ENCODE peak calls at places on chromosome 4, in four cellular contexts. One of them, this sample, is unnamed.

GRCh38 chr4:53586121-53586816 is 5.0 kb downstream of the LNX1 start:
- DNase-seq in tibial nerve: no peak
- DNase-seq in IMR-90: peak; percentile 99
- DNase-seq in adrenal gland: no peak
- DNase-seq in this sample: no peak

GRCh38 chr4:186472948-186473347 is 82.4 kb downstream of the MTNR1A start:
- DNase-seq in tibial nerve: no peak
- DNase-seq in IMR-90: peak; percentile 56
- DNase-seq in adrenal gland: no peak
- DNase-seq in this sample: peak; percentile 7

GRCh38 chr4:173124209-173124865 is 44.3 kb upstream of the GALNT7 start:
- DNase-seq in tibial nerve: no peak
- DNase-seq in IMR-90: no peak
- DNase-seq in adrenal gland: no peak
- DNase-seq in this sample: peak; percentile 17

GRCh38 chr4:10917475-10918103 is 233.0 kb upstream of the CLNK start:
- DNase-seq in tibial nerve: no peak
- DNase-seq in IMR-90: no peak
- DNase-seq in adrenal gland: peak; percentile 35
- DNase-seq in this sample: no peak

GRCh38 chr4:116180056-116180690 is 905.2 kb downstream of the TRAM1L1 start:
- DNase-seq in tibial nerve: no peak
- DNase-seq in IMR-90: no peak
- DNase-seq in adrenal gland: no peak
- DNase-seq in this sample: peak; percentile 31

GRCh38 chr4:10552591-10553280 is 95.5 kb upstream of the ZNF518B start:
- DNase-seq in tibial nerve: no peak
- DNase-seq in IMR-90: no peak
- DNase-seq in adrenal gland: no peak
- DNase-seq in this sample: no peak

GRCh38 chr4:16707874-16708273 is 190.6 kb downstream of the LDB2 start:
- DNase-seq in tibial nerve: no peak
- DNase-seq in IMR-90: peak; percentile 83
- DNase-seq in adrenal gland: no peak
- DNase-seq in this sample: no peak

GRCh38 chr4:183658362-183659028 is 490 bp downstream of the RWDD4 start:
- DNase-seq in tibial nerve: no peak
- DNase-seq in IMR-90: peak; percentile 10
- DNase-seq in adrenal gland: peak; percentile 37
- DNase-seq in this sample: peak; percentile 51

DNA sequence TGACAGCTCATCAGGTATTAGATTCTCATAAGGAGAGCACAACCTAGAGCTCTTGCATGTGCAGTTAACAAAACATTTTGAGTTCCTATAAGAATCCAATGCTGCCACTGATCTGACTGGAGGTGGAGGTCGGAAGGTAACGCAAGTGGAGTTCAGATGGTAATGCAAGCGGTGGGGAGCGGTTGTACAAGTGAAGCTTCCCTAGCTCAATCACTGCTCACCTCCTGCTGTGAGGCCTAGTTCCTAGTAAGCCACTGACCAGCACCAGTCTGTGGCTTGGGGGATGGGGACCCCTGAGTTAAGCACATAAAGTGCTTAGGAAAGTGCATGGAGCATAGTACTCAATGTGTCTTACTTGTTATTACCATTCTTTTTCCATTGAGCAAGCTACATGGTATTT is 983.2 kb upstream of the IGFBP7 start:
- DNase-seq in tibial nerve: no peak
- DNase-seq in IMR-90: no peak
- DNase-seq in adrenal gland: no peak
- DNase-seq in this sample: no peak
- TF ChIP-seq POLR2A in tibial nerve: no peak
- TF ChIP-seq POLR2A in IMR-90: no peak
- TF ChIP-seq POLR2A in adrenal gland: no peak
- TF ChIP-seq POLR2A in this sample: no peak

GRCh38 chr4:38663021-38663800 is 788 bp upstream of the KLF3 start:
- DNase-seq in tibial nerve: peak; percentile 36
- DNase-seq in IMR-90: no peak
- DNase-seq in adrenal gland: no peak
- DNase-seq in this sample: peak; percentile 74

GRCh38 chr4:38667005-38667771 is 3.2 kb downstream of the KLF3 start:
- DNase-seq in tibial nerve: peak; percentile 65
- DNase-seq in IMR-90: peak; percentile 99
- DNase-seq in adrenal gland: peak; percentile 86
- DNase-seq in this sample: peak; percentile 97

GRCh38 chr4:38663801-38664703 is at the start of gene KLF3:
- DNase-seq in tibial nerve: peak; percentile 89
- DNase-seq in IMR-90: peak; percentile 82
- DNase-seq in adrenal gland: peak; percentile 95
- DNase-seq in this sample: peak; percentile 96

GRCh38 chr4:38665846-38666490 is 2.0 kb downstream of the KLF3 start:
- DNase-seq in tibial nerve: no peak
- DNase-seq in IMR-90: no peak
- DNase-seq in adrenal gland: no peak
- DNase-seq in this sample: peak; percentile 69

DNA sequence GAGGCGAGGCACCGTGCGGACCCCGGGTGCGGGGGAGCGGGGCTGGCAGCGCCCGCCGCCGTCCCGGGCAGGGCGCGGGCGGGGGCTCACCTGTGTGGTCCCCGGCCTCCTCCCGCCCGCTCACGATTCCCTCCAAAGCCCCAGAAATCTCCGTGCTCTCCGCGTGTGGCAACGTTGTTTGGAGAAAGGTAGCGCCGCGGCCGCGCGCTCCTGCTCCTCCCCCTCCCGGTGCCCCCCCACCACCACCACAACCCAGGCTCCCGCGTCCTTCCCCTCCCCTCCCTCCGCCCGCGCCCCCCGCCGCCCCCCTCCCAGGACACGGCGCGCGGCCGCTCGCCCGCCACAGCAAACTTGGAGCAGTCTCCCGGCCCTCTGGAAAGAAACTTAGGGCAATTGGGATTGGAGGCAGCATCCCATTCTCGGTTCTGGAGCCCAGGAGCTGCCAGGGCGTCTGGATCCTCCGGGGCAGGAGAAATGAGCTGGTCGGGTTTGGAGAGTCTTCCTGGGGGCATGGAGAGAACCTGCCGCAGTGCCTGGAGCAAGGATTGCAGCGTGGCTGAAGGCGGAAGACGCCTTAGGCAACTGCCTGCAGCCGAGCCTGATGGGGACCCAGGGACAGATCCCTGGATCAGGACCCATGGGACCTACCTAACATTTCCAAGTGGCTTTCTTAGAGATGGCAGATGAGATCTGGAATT is 854 bp downstream of the KLF3 start:
- DNase-seq in tibial nerve: peak; percentile 52
- DNase-seq in IMR-90: peak; percentile 56
- DNase-seq in adrenal gland: peak; percentile 76
- DNase-seq in this sample: peak; percentile 67
- TF ChIP-seq POLR2A in tibial nerve: no peak
- TF ChIP-seq POLR2A in IMR-90: peak; percentile 41
- TF ChIP-seq POLR2A in adrenal gland: peak; percentile 73
- TF ChIP-seq POLR2A in this sample: peak; percentile 12

DNA sequence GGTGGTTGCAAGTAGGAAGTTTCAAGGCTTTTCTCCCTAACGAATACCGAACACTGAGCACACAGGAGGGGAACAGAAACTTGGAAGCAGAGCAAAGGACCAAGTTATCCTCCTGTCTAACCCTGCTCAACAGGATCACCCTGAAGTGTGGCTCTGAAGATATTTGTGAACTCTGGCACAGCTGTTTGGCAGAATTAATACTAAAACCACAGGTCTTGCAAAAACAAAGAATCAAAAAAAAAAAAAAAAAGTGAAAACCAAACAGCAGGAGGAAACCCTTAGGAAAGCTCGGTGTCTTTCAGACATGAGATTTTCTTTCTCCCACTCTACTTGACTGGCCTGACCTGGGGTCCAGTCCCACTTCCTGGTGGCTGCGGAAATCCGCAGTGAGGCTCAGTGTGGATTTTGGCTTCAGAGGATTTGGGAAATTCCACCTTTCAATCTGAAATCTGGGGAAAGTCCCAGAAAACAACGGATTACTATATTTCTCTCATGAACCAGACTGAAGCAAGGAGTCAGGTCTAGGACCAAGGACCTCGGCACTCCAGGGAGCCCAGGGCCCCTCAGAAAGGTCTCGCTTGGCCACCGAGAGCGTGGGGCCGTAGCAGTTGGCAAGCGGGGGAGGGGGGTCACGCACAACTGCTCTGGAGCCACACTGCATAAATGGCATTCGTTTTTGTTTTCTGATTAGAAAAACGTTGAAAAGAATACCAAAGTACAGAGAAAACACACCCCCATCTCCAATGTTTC is 867 bp downstream of the TIFA start:
- DNase-seq in tibial nerve: no peak
- DNase-seq in IMR-90: peak; percentile 24
- DNase-seq in adrenal gland: no peak
- DNase-seq in this sample: peak; percentile 23
- TF ChIP-seq POLR2A in tibial nerve: no peak
- TF ChIP-seq POLR2A in IMR-90: no peak
- TF ChIP-seq POLR2A in adrenal gland: no peak
- TF ChIP-seq POLR2A in this sample: no peak

GRCh38 chr4:23877758-23878229 is 12.1 kb downstream of the PPARGC1A start:
- DNase-seq in tibial nerve: no peak
- DNase-seq in IMR-90: peak; percentile 84
- DNase-seq in adrenal gland: peak; percentile 33
- DNase-seq in this sample: no peak
- TF ChIP-seq POLR2A in tibial nerve: no peak
- TF ChIP-seq POLR2A in IMR-90: no peak
- TF ChIP-seq POLR2A in adrenal gland: no peak
- TF ChIP-seq POLR2A in this sample: no peak

DNA sequence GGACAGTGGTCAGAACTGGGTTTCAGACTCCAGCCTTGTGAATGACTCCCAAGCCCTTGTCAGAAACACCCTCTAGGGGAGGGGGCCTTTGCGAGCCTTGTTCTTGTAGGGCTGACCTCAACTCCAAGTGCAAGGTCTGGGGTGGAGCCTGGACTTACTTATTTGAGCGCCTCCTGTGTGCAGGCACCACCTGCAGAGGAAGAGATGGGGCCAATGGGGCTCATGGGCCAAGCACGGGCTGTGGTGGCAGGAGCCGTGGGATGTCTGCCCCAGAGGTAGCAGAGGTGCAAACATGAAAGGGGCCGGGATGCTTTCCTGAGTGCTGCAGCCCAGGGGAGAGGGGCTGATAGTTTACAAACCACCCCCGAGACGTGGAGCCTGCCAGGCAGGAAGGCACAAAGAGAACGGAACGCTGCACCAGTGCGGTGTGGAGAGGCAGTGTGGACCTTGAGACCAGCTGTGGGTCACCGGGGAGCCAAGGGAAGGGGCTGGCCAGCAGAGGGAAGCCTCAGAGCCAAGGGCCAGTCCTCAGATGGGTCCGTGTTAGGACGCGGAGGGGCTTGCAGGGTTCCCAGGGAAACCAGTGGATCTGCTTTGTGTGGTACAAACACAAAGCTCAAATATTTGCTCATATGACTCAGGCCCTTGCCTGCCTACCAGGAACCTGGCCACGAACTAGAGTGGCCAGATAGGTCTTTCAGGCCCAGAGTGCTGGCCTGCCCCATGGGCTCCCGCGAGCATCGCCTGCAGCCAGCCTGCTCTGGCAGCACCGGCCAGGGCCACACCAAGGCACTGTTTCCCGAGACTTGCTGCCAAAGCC is 8.7 kb upstream of the TADA2B start:
- DNase-seq in tibial nerve: no peak
- DNase-seq in IMR-90: peak; percentile 67
- DNase-seq in adrenal gland: no peak
- DNase-seq in this sample: no peak
- TF ChIP-seq POLR2A in tibial nerve: no peak
- TF ChIP-seq POLR2A in IMR-90: no peak
- TF ChIP-seq POLR2A in adrenal gland: no peak
- TF ChIP-seq POLR2A in this sample: no peak

DNA sequence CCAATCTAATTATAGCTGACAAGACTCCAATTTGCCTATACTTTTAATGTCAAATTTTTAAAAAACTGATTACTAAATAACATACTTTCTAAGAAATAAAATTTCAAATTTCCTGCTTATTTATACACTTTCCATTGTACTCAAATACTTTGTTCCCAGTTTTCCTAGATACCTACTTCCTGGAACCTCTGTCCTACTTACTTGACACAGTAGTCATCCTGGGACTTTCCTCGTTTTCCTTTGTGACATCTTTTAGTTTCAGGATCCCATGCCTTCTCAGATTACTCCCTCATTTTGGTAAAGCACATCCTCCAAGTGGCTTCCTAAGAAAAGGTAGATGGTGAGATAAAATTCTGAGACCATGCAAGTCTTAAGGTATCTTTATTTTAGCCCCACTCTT is 13.3 kb upstream of the FAM184B start:
- DNase-seq in tibial nerve: no peak
- DNase-seq in IMR-90: no peak
- DNase-seq in adrenal gland: no peak
- DNase-seq in this sample: no peak
- TF ChIP-seq POLR2A in tibial nerve: no peak
- TF ChIP-seq POLR2A in IMR-90: no peak
- TF ChIP-seq POLR2A in adrenal gland: no peak
- TF ChIP-seq POLR2A in this sample: no peak

GRCh38 chr4:139177049-139177887 is at the start of gene ELF2:
- DNase-seq in tibial nerve: peak; percentile 87
- DNase-seq in IMR-90: peak; percentile 84
- DNase-seq in adrenal gland: peak; percentile 97
- DNase-seq in this sample: peak; percentile 95

GRCh38 chr4:139175647-139176298 is 1.2 kb downstream of the ELF2 start:
- DNase-seq in tibial nerve: no peak
- DNase-seq in IMR-90: peak; percentile 41
- DNase-seq in adrenal gland: no peak
- DNase-seq in this sample: no peak

GRCh38 chr4:139176299-139177048 is 544 bp downstream of the ELF2 start:
- DNase-seq in tibial nerve: peak; percentile 76
- DNase-seq in IMR-90: peak; percentile 79
- DNase-seq in adrenal gland: peak; percentile 86
- DNase-seq in this sample: peak; percentile 85

GRCh38 chr4:139171878-139172691 is 4.9 kb downstream of the ELF2 start:
- DNase-seq in tibial nerve: no peak
- DNase-seq in IMR-90: peak; percentile 55
- DNase-seq in adrenal gland: no peak
- DNase-seq in this sample: peak; percentile 84

DNA sequence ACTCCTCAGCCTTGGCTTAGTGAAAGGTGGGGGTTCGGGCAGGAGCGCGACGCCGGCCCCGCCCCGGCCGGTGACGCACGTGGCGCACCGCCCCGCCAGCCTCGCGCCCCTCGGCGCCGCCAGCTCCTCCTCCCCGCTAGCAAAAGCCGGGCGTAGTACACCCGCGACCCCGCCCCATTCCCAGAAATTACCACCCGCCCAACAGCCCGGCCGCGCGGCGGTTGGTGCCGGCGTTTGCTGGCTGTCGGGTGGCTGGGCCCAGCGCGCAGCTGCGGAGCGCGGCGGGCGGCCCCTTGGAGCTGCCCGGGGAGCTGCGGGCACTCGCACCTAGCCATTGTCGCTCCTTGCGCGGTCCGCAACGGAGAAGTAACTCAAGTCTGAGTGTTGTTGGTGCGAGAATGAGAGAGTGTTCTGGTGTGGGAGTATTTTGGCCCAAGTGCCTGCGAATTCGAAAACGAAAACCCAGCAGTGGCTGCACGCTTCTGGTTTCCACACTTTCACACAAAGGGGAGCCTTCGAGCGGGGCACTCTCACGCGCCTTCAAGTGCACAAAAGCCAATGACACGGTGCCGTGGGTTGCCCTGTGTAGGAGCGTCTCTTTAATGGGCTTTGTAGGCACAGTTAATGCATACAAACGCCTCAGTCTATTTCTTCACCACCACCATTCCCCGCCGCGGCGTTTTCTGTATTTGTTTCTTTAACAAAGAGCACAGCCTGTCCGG is 1.0 kb upstream of the ELF2 start:
- DNase-seq in tibial nerve: peak; percentile 89
- DNase-seq in IMR-90: peak; percentile 91
- DNase-seq in adrenal gland: peak; percentile 96
- DNase-seq in this sample: peak; percentile 95
- TF ChIP-seq POLR2A in tibial nerve: peak; percentile 94
- TF ChIP-seq POLR2A in IMR-90: peak; percentile 60
- TF ChIP-seq POLR2A in adrenal gland: peak; percentile 98
- TF ChIP-seq POLR2A in this sample: peak; percentile 99